ENCODE peak calls at places on chromosome 21, in five cellular contexts. One of them, this sample, is unnamed.
A peak's percentile ranks its signal among the peaks of the same experiment; 100 is the strongest.

GRCh38 chr21:35048183-35048601 is 910 bp downstream of the RUNX1 start:
- DNase-seq in SK-N-SH: peak; percentile 72
- DNase-seq in HCT116: no peak
- DNase-seq in K562: no peak
- DNase-seq in HepG2: no peak
- DNase-seq in this sample: no peak

GRCh38 chr21:36203603-36203889 is 46.9 kb downstream of the DOP1B start:
- DNase-seq in K562: peak; percentile 24
- DNase-seq in HCT116: peak; percentile 59
- DNase-seq in HepG2: peak; percentile 34
- DNase-seq in SK-N-SH: peak; percentile 28
- DNase-seq in this sample: peak; percentile 16

GRCh38 chr21:17900281-17900989 is 81.3 kb upstream of the C21orf91 start:
- DNase-seq in HCT116: no peak
- DNase-seq in SK-N-SH: no peak
- DNase-seq in K562: peak; percentile 13
- DNase-seq in HepG2: no peak
- DNase-seq in this sample: no peak

GRCh38 chr21:18155508-18156193 is 89.0 kb upstream of the CHODL start:
- DNase-seq in SK-N-SH: no peak
- DNase-seq in HCT116: no peak
- DNase-seq in K562: no peak
- DNase-seq in HepG2: no peak
- DNase-seq in this sample: no peak

GRCh38 chr21:31624961-31625491 is 34.5 kb upstream of the SOD1 start:
- DNase-seq in SK-N-SH: no peak
- DNase-seq in K562: no peak
- DNase-seq in HCT116: no peak
- DNase-seq in HepG2: peak; percentile 13
- DNase-seq in this sample: no peak

GRCh38 chr21:46538851-46539666 is 65.8 kb downstream of the S100B start:
- DNase-seq in HCT116: no peak
- DNase-seq in K562: no peak
- DNase-seq in SK-N-SH: no peak
- DNase-seq in HepG2: no peak
- DNase-seq in this sample: no peak

GRCh38 chr21:16502273-16502672 is 772.5 kb downstream of the USP25 start:
- DNase-seq in HCT116: no peak
- DNase-seq in SK-N-SH: no peak
- DNase-seq in HepG2: no peak
- DNase-seq in K562: no peak
- DNase-seq in this sample: no peak

GRCh38 chr21:23162213-23162946 is 2164.2 kb downstream of the NCAM2 start:
- DNase-seq in HepG2: no peak
- DNase-seq in K562: no peak
- DNase-seq in SK-N-SH: no peak
- DNase-seq in HCT116: no peak
- DNase-seq in this sample: no peak

GRCh38 chr21:17195965-17196364 is 316.9 kb upstream of the CXADR start:
- DNase-seq in K562: no peak
- DNase-seq in HCT116: no peak
- DNase-seq in HepG2: no peak
- DNase-seq in SK-N-SH: no peak
- DNase-seq in this sample: no peak

GRCh38 chr21:46116846-46117585 is 19.1 kb downstream of the COL6A2 start:
- DNase-seq in HepG2: no peak
- DNase-seq in K562: no peak
- DNase-seq in SK-N-SH: peak; percentile 35
- DNase-seq in HCT116: no peak
- DNase-seq in this sample: no peak

GRCh38 chr21:45873418-45873817 is 108.2 kb upstream of the COL6A1 start:
- DNase-seq in HCT116: no peak
- DNase-seq in K562: no peak
- DNase-seq in SK-N-SH: peak; percentile 17
- DNase-seq in HepG2: no peak
- DNase-seq in this sample: no peak

GRCh38 chr21:36452281-36452680 is 27.6 kb downstream of the CLDN14 start:
- DNase-seq in K562: no peak
- DNase-seq in SK-N-SH: no peak
- DNase-seq in HepG2: no peak
- DNase-seq in HCT116: no peak
- DNase-seq in this sample: no peak

GRCh38 chr21:46056450-46056903 is 41.4 kb upstream of the COL6A2 start:
- DNase-seq in HepG2: no peak
- DNase-seq in K562: no peak
- DNase-seq in SK-N-SH: no peak
- DNase-seq in HCT116: no peak
- DNase-seq in this sample: no peak

GRCh38 chr21:18114735-18115134 is 129.9 kb upstream of the CHODL start:
- DNase-seq in HCT116: no peak
- DNase-seq in K562: no peak
- DNase-seq in SK-N-SH: no peak
- DNase-seq in HepG2: no peak
- DNase-seq in this sample: no peak

GRCh38 chr21:32336711-32337110 is 38.1 kb downstream of the MRAP start:
- DNase-seq in K562: no peak
- DNase-seq in HCT116: no peak
- DNase-seq in SK-N-SH: no peak
- DNase-seq in HepG2: no peak
- DNase-seq in this sample: no peak

GRCh38 chr21:35995522-35996088 is 64.7 kb downstream of the SETD4 start:
- DNase-seq in HCT116: no peak
- DNase-seq in SK-N-SH: no peak
- DNase-seq in K562: no peak
- DNase-seq in HepG2: peak; percentile 32
- DNase-seq in this sample: no peak

GRCh38 chr21:34615487-34615814 is 538 bp upstream of the RCAN1 start:
- DNase-seq in SK-N-SH: no peak
- DNase-seq in HepG2: no peak
- DNase-seq in HCT116: no peak
- DNase-seq in K562: no peak
- DNase-seq in this sample: no peak

GRCh38 chr21:46557469-46557868 is 47.4 kb downstream of the S100B start:
- DNase-seq in SK-N-SH: peak; percentile 10
- DNase-seq in HepG2: no peak
- DNase-seq in K562: no peak
- DNase-seq in HCT116: no peak
- DNase-seq in this sample: no peak

GRCh38 chr21:35217504-35218060 is 168.5 kb upstream of the RUNX1 start:
- DNase-seq in HCT116: peak; percentile 98
- DNase-seq in SK-N-SH: no peak
- DNase-seq in HepG2: peak; percentile 10
- DNase-seq in K562: no peak
- DNase-seq in this sample: no peak

GRCh38 chr21:31136891-31137290 is 98.6 kb upstream of the KRTAP19-8 start:
- DNase-seq in K562: peak; percentile 14
- DNase-seq in SK-N-SH: peak; percentile 42
- DNase-seq in HCT116: no peak
- DNase-seq in HepG2: no peak
- DNase-seq in this sample: peak; percentile 47

GRCh38 chr21:27382404-27382803 is 415.5 kb upstream of the ADAMTS5 start:
- DNase-seq in HCT116: no peak
- DNase-seq in HepG2: no peak
- DNase-seq in K562: no peak
- DNase-seq in SK-N-SH: no peak
- DNase-seq in this sample: no peak

GRCh38 chr21:44046734-44047133 is 34.6 kb downstream of the TRAPPC10 start:
- DNase-seq in K562: no peak
- DNase-seq in HCT116: no peak
- DNase-seq in HepG2: no peak
- DNase-seq in SK-N-SH: no peak
- DNase-seq in this sample: no peak

GRCh38 chr21:44047996-44048560 is 36.0 kb downstream of the TRAPPC10 start:
- DNase-seq in SK-N-SH: no peak
- DNase-seq in K562: no peak
- DNase-seq in HepG2: no peak
- DNase-seq in HCT116: no peak
- DNase-seq in this sample: no peak

GRCh38 chr21:44038063-44038462 is 26.0 kb downstream of the TRAPPC10 start:
- DNase-seq in HepG2: no peak
- DNase-seq in SK-N-SH: no peak
- DNase-seq in HCT116: no peak
- DNase-seq in K562: no peak
- DNase-seq in this sample: no peak

GRCh38 chr21:44039828-44040227 is 27.7 kb downstream of the TRAPPC10 start:
- DNase-seq in SK-N-SH: no peak
- DNase-seq in HCT116: no peak
- DNase-seq in HepG2: no peak
- DNase-seq in K562: no peak
- DNase-seq in this sample: no peak

GRCh38 chr21:44043613-44044012 is 31.5 kb downstream of the TRAPPC10 start:
- DNase-seq in SK-N-SH: no peak
- DNase-seq in K562: peak; percentile 53
- DNase-seq in HCT116: no peak
- DNase-seq in HepG2: no peak
- DNase-seq in this sample: no peak
- TF ChIP-seq REST in SK-N-SH: no peak
- TF ChIP-seq REST in K562: no peak
- TF ChIP-seq REST in HCT116: no peak
- TF ChIP-seq REST in HepG2: no peak
- TF ChIP-seq REST in this sample: no peak

GRCh38 chr21:25420831-25421230 is 186.4 kb downstream of the MRPL39 start:
- DNase-seq in HepG2: no peak
- DNase-seq in SK-N-SH: no peak
- DNase-seq in HCT116: no peak
- DNase-seq in K562: no peak
- DNase-seq in this sample: no peak

GRCh38 chr21:25424045-25424444 is 183.2 kb downstream of the MRPL39 start:
- DNase-seq in HCT116: no peak
- DNase-seq in HepG2: no peak
- DNase-seq in SK-N-SH: no peak
- DNase-seq in K562: no peak
- DNase-seq in this sample: no peak

GRCh38 chr21:25422610-25423608 is 184.4 kb downstream of the MRPL39 start:
- DNase-seq in SK-N-SH: no peak
- DNase-seq in HepG2: no peak
- DNase-seq in HCT116: no peak
- DNase-seq in K562: no peak
- DNase-seq in this sample: no peak

GRCh38 chr21:25424674-25425073 is 182.6 kb downstream of the MRPL39 start:
- DNase-seq in SK-N-SH: no peak
- DNase-seq in HCT116: no peak
- DNase-seq in HepG2: no peak
- DNase-seq in K562: no peak
- DNase-seq in this sample: no peak

DNA sequence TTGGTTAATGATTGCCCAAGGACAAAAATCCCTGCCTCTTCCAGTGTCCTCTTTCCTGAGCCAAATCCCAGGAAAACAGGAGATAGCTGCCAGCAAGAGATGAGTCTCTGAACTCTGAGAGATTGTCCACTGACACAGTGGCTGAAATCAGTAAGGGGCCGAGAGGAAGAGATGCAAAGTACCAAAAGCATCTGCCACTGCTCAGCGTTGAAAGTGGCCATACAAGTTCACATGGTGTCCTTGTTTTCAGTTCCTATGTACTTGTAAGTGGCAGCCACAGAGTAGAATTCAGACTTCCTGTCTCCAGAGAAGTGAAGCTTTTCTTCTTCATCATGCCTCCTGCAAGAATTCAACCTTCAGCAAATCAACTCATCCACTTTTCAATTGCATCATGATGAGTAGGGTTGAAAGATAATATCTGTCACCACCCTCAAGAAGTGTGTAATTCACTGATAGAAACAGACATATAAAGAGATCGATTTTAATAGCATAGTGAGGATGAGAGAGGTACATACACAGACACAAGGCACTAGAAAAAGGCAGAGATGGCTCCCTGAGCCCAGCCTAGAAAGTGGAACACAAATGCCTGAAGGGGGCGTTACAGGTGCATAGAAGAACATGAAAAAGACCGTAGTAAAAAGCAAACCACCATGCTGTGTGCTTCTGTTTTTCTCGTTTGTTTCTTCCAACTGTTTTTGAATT is 185.8 kb downstream of the MRPL39 start:
- DNase-seq in HepG2: no peak
- DNase-seq in K562: peak; percentile 1
- DNase-seq in SK-N-SH: no peak
- DNase-seq in HCT116: no peak
- DNase-seq in this sample: peak; percentile 93
- TF ChIP-seq ZBTB33 in HepG2: no peak
- TF ChIP-seq ZBTB33 in K562: no peak
- TF ChIP-seq ZBTB33 in SK-N-SH: no peak
- TF ChIP-seq ZBTB33 in HCT116: no peak
- TF ChIP-seq ZBTB33 in this sample: no peak

DNA sequence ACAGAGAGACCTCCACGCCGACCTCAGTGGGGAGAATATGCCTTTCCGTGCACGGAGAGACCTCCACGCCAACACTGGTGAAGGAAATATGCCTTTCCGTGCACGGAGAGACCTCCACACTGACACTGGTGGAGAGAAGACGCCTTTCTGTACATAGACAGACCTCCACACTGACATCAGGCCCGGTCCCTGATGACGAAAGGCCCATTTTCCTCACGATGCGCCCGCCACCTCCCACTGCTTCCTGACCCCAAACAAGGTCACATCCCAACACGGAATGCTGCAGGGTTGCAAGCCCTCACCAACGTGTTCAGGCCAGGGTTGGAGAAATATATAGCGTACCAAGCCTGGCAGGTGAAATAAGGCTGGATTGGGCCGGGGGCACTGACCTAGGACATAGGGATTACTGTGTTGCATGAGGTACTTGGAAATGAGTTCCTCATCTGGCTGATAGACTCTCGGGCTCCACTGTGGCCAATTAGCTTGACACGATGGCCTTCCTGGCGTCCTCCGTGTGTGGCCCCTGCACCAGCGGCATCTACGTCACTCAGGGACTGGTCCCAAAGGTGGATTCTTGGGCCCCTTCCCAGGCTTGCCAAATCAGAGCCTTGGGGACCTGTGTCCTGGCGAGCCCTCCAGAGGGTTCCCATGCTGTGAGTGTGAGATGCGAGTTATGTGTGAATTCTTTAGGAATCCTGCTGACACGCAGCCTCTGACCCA is 16.5 kb upstream of the SUMO3 start:
- DNase-seq in K562: no peak
- DNase-seq in HCT116: no peak
- DNase-seq in HepG2: no peak
- DNase-seq in SK-N-SH: no peak
- DNase-seq in this sample: no peak
- TF ChIP-seq REST in K562: no peak
- TF ChIP-seq REST in HCT116: no peak
- TF ChIP-seq REST in HepG2: no peak
- TF ChIP-seq REST in SK-N-SH: no peak
- TF ChIP-seq REST in this sample: no peak

GRCh38 chr21:33374874-33375644 is 28.2 kb upstream of the IFNGR2 start:
- DNase-seq in SK-N-SH: no peak
- DNase-seq in K562: no peak
- DNase-seq in HepG2: no peak
- DNase-seq in HCT116: no peak
- DNase-seq in this sample: no peak

GRCh38 chr21:33372582-33372981 is 30.6 kb upstream of the IFNGR2 start:
- DNase-seq in HCT116: no peak
- DNase-seq in SK-N-SH: no peak
- DNase-seq in K562: no peak
- DNase-seq in HepG2: no peak
- DNase-seq in this sample: no peak

GRCh38 chr21:33373451-33373850 is 29.8 kb upstream of the IFNGR2 start:
- DNase-seq in HCT116: no peak
- DNase-seq in SK-N-SH: no peak
- DNase-seq in K562: no peak
- DNase-seq in HepG2: no peak
- DNase-seq in this sample: no peak

GRCh38 chr21:33377221-33377620 is 26.0 kb upstream of the IFNGR2 start:
- DNase-seq in HCT116: no peak
- DNase-seq in SK-N-SH: no peak
- DNase-seq in HepG2: no peak
- DNase-seq in K562: no peak
- DNase-seq in this sample: no peak

GRCh38 chr21:33374080-33374873 is 28.9 kb upstream of the IFNGR2 start:
- DNase-seq in HepG2: peak; percentile 39
- DNase-seq in HCT116: peak; percentile 53
- DNase-seq in SK-N-SH: peak; percentile 45
- DNase-seq in K562: peak; percentile 77
- DNase-seq in this sample: no peak
- TF ChIP-seq ZBTB33 in HepG2: no peak
- TF ChIP-seq ZBTB33 in HCT116: no peak
- TF ChIP-seq ZBTB33 in SK-N-SH: no peak
- TF ChIP-seq ZBTB33 in K562: no peak
- TF ChIP-seq ZBTB33 in this sample: no peak

This sample was measured in GM12878.